ENCODE peak calls at places on chromosomes 12 and 14, in six cellular contexts. I is body of pancreas, U is ovary, Z is adrenal gland, B is heart left ventricle, P is IMR-90. Q is an unnamed sample.

GRCh38 chr14:37697489-37698121 is 102.2 kb downstream of the TTC6 start:
- DNase-seq in I (no peak), U (no peak), Z (no peak), B (no peak), P (peak; percentile 80), Q (no peak)

GRCh38 chr12:29741342-29742241 is 42.1 kb downstream of the TMTC1 start:
- DNase-seq in I (no peak), U (no peak), Z (no peak), B (no peak), P (peak; percentile 82), Q (no peak)

GRCh38 chr12:87323369-87323768 is 705.8 kb downstream of the C12orf50 start:
- DNase-seq in I (no peak), U (no peak), Z (no peak), B (no peak), P (peak; percentile 94), Q (no peak)

GRCh38 chr14:53409974-53410373 is 256.9 kb upstream of the DDHD1 start:
- DNase-seq in I (no peak), U (no peak), Z (no peak), B (no peak), P (peak; percentile 71), Q (no peak)

GRCh38 chr12:62297321-62297720 is 37.1 kb downstream of the USP15 start:
- DNase-seq in I (no peak), U (no peak), Z (no peak), B (no peak), P (no peak), Q (no peak)

GRCh38 chr12:26126340-26127284 is 1.8 kb upstream of the BHLHE41 start:
- DNase-seq in I (peak; percentile 85), U (peak; percentile 82), Z (peak; percentile 88), B (peak; percentile 90), P (peak; percentile 80), Q (peak; percentile 34)

GRCh38 chr14:73785834-73786631 is 65.6 kb upstream of the PTGR2 start:
- DNase-seq in I (peak; percentile 71), U (peak; percentile 76), Z (peak; percentile 87), B (peak; percentile 70), P (peak; percentile 96), Q (no peak)

GRCh38 chr14:85288041-85288440 is 241.9 kb upstream of the FLRT2 start:
- DNase-seq in I (no peak), U (no peak), Z (no peak), B (no peak), P (no peak), Q (no peak)

GRCh38 chr14:40682131-40682913 is 924.4 kb upstream of the LRFN5 start:
- DNase-seq in I (no peak), U (no peak), Z (no peak), B (no peak), P (no peak), Q (no peak)

GRCh38 chr14:87049886-87050820 is 942.8 kb downstream of the GALC start:
- DNase-seq in I (peak; percentile 64), U (no peak), Z (no peak), B (no peak), P (peak; percentile 47), Q (no peak)

GRCh38 chr12:62813031-62813829 is 121.7 kb downstream of the PPM1H start:
- DNase-seq in I (peak; percentile 58), U (peak; percentile 55), Z (peak; percentile 39), B (peak; percentile 52), P (peak; percentile 68), Q (no peak)

GRCh38 chr12:105485926-105486325 is 155.4 kb downstream of the C12orf75 start:
- DNase-seq in I (no peak), U (no peak), Z (no peak), B (no peak), P (peak; percentile 31), Q (no peak)

GRCh38 chr14:68016243-68016914 is 196.8 kb downstream of the RAD51B start:
- DNase-seq in I (no peak), U (no peak), Z (no peak), B (no peak), P (peak; percentile 57), Q (no peak)

GRCh38 chr12:56474389-56474788 is 6.0 kb downstream of the SPRYD4 start:
- DNase-seq in I (no peak), U (no peak), Z (no peak), B (peak; percentile 33), P (no peak), Q (no peak)

GRCh38 chr12:56468216-56469006 is at the start of gene SPRYD4:
- DNase-seq in I (peak; percentile 94), U (peak; percentile 90), Z (peak; percentile 93), B (peak; percentile 94), P (peak; percentile 90), Q (peak; percentile 77)

DNA sequence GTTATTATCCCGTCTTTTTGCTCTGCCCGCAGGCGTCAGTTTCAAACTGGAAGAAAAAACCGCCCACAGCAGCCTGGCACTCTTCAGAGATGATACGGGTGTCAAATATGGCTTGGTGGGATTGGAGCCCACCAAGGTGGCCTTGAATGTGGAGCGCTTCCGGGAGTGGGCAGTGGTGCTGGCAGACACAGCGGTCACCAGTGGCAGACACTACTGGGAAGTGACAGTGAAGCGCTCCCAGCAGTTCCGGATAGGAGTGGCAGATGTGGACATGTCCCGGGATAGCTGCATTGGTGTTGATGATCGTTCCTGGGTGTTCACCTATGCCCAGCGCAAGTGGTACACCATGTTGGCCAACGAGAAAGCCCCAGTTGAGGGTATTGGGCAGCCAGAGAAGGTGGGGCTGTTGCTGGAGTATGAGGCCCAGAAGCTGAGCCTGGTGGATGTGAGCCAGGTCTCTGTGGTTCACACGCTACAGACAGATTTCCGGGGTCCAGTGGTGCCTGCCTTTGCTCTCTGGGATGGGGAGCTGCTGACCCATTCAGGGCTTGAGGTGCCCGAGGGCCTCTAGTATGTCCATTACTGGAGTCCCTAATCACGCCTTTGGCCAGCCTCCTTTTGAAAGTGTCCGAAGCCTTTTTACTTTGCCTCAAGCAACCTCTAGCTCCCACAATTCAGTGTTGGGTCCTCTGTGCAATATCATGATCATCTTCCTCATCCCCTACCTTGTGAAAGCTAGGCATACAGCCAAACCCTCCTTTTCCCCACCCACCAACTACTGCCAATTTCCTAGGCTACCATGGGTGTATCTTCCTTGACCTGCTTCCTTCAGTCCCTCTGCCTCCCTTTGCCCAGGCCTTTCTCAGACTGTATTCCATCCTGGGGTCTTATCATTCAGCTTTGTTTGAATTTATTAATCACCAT is 891 bp downstream of the SPRYD4 start:
- DNase-seq in I (peak; percentile 44), U (peak; percentile 23), Z (peak; percentile 78), B (no peak), P (no peak), Q (no peak)
- TF ChIP-seq POLR2A in I (no peak), U (no peak), Z (peak; percentile 3), B (no peak), P (no peak), Q (no peak)

DNA sequence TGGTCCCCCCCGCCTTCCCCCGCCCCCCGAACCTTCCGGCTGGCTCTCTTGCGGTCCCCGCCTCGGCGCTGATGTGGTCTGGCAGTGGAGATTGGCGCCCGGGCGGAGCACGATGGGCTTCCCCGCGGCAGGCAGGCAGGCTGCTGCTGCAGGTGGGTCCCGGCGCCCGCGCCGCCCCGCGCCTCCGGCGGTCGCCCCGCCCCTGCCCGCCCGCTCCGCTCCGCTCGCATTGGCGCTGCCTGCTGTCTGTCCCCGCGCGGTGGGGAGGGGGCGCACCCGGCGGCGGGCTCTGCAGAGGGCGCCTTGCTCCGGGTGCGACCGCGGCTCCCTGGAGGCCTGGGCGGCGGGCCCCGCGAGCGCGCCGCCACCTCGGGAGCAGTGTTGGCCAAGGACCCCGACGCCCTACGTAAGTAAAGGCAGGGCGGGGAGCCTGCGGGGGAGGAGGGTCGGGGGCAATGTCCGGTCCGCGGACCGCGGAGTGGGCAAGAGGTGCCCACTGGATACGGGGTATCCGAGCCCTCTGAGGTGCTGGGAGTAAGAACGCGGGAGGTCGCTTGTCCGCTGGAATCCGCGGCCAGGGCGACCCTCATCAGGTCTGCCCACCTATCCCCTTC is at the start of gene AKAP5:
- DNase-seq in I (peak; percentile 54), U (peak; percentile 59), Z (no peak), B (peak; percentile 46), P (peak; percentile 11), Q (peak; percentile 5)
- H3K9me3 ChIP-seq in I (no peaks in the 10 kb centered on the region), U (no peaks in the 10 kb centered on the region), Z (no peaks in the 10 kb centered on the region), B (no peaks in the 10 kb centered on the region), P (no peaks in the 10 kb centered on the region), Q (no peaks in the 10 kb centered on the region)

GRCh38 chr12:54045868-54046529 is 7.6 kb upstream of the HOXC4 start:
- DNase-seq in I (no peak), U (no peak), Z (no peak), B (no peak), P (no peak), Q (no peak)
- H3K4me1 ChIP-seq in I (peaks cover 13% of the 10 kb centered on the region), U (peaks cover 4% of the 10 kb centered on the region), Z (no peaks in the 10 kb centered on the region), B (no peaks in the 10 kb centered on the region), P (no peaks in the 10 kb centered on the region), Q (peaks cover 3% of the 10 kb centered on the region)

DNA sequence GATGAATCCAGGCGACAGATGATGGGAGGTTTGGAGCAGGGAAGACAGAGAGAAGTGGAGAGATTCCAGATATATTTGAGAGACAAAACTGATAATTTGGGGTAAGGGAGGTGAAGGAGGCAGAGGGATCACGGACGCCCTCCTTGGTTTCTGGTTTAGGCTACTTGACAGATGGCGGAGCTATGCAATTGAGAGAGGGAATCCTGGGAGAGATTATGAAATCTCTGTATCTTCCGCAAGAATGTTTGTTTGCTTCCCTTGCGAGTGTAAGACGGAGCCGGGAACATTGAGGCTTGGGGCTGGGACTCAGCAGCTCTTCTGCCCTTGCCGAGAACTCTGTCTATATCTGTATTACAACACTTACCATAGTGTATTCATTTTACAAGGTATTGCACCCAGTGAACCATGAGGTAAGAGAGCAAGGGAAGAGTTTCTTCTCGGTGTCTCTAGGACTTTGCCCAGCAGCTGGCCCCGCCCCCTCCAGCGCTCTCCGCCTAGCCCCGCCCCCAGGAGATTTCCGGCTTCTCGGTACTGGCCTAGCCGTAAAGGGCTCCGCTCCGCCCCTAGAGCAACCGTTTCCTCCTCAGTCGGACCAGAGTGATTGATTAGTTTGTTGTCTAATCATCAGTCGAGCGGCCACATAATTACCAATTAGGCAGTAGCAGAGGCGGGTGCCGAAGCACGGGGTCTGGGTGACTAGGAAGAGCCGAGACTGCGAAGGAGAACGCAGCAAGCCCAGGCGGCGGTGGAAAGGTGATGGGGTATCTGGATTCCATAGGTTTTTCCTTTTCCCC is at the start of gene PRR13:
- DNase-seq in I (peak; percentile 99), U (peak; percentile 98), Z (peak; percentile 99), B (peak; percentile 99), P (peak; percentile 99), Q (peak; percentile 95)
- TF ChIP-seq POLR2A in I (peak; percentile 97), U (peak; percentile 97), Z (peak; percentile 97), B (peak; percentile 50), P (peak; percentile 92), Q (peak; percentile 74)

DNA sequence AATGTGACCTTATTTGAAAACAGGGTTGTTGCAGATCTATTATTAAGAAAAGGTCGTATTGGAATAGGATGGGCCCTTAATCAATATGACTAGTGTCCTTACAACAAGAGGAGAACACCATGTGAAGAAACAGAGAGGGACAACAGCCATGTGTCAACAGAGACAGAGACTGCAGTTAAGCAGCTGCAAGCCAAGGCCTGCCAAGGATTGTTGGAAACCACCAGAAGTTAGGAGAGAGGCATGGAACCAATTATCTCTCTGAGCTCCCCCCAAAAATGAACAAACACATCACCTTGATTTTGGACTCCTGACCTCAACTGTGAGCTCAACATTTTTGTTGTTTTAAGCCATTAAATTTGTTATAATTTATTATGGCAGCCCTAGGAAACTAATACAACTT is 214.6 kb upstream of the PRKD1 start:
- DNase-seq in I (no peak), U (no peak), Z (no peak), B (no peak), P (no peak), Q (no peak)
- H3K9me3 ChIP-seq in I (no peaks in the 10 kb centered on the region), U (peaks cover 5% of the 10 kb centered on the region), Z (no peaks in the 10 kb centered on the region), B (peaks cover 22% of the 10 kb centered on the region), P (peaks cover 7% of the 10 kb centered on the region), Q (peaks cover 15% of the 10 kb centered on the region)

DNA sequence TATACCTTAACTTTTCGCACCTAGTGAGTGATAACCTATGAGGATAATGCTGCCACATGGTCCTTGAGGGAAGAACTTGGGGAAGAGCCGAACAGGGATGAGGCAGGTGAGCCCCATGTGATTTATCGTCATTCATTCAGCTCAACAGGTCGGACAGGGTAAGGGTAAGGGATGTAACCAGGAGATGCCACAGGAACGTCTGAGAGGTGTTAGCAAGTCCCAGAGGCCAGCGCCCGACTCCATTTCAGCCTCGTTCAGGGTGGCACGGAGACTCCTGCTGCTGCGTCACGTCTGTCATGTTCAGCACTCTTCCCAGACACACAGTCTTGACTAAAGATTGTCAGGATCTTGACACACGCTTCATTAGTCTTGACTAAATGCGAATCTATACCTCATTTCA is 23.4 kb upstream of the TIGAR start:
- DNase-seq in I (no peak), U (no peak), Z (no peak), B (no peak), P (no peak), Q (no peak)
- H3K4me1 ChIP-seq in I (no peaks in the 10 kb centered on the region), U (no peaks in the 10 kb centered on the region), Z (peaks cover 11% of the 10 kb centered on the region), B (peaks cover 8% of the 10 kb centered on the region), P (no peaks in the 10 kb centered on the region), Q (no peaks in the 10 kb centered on the region)

Q was measured in esophagus squamous epithelium.